ENCODE peak calls at places on chromosomes 2 and 18, in ten cellular contexts. V is GM23338, T is SJSA1, D is A549, E is uterus, S is neuronal stem cell, P is sigmoid colon, N is tibial artery, F is body of pancreas, B is suprapubic skin. R is an unnamed sample.

GRCh38 chr18:12397793-12398192 is 9.9 kb upstream of the PRELID3A start:
- DNase-seq in V (no peak), T (no peak), D (no peak), E (no peak), S (no peak), P (peak; percentile 38), N (no peak), F (no peak), B (no peak), R (no peak)

GRCh38 chr2:155994315-155994714 is 338.2 kb downstream of the NR4A2 start:
- DNase-seq in V (no peak), T (no peak), D (no peak), E (no peak), S (no peak), P (no peak), N (no peak), F (no peak), B (no peak), R (no peak)

GRCh38 chr2:25250331-25251031 is 82.1 kb upstream of the POMC start:
- DNase-seq in V (peak; percentile 62), T (no peak), D (no peak), E (no peak), S (no peak), P (no peak), N (no peak), F (no peak), B (no peak), R (no peak)

GRCh38 chr2:239378021-239378917 is 22.6 kb downstream of the HDAC4 start:
- DNase-seq in V (no peak), T (no peak), D (no peak), E (no peak), S (no peak), P (peak; percentile 64), N (peak; percentile 62), F (no peak), B (peak; percentile 79), R (no peak)

GRCh38 chr2:8465560-8465959 is 216.3 kb upstream of the ID2 start:
- DNase-seq in V (no peak), T (no peak), D (no peak), E (no peak), S (no peak), P (peak; percentile 18), N (no peak), F (no peak), B (peak; percentile 7), R (peak; percentile 21)

GRCh38 chr2:218428846-218429558 is 10.1 kb downstream of the VIL1 start:
- DNase-seq in V (no peak), T (no peak), D (no peak), E (no peak), S (no peak), P (no peak), N (peak; percentile 58), F (no peak), B (no peak), R (no peak)

GRCh38 chr2:202109737-202110184 is 36.7 kb downstream of the KIAA2012 start:
- DNase-seq in V (peak; percentile 63), T (no peak), D (no peak), E (peak; percentile 64), S (no peak), P (peak; percentile 74), N (peak; percentile 77), F (peak; percentile 12), B (no peak), R (no peak)

GRCh38 chr2:177264209-177264538 is 353 bp downstream of the NFE2L2 start:
- DNase-seq in V (no peak), T (no peak), D (no peak), E (peak; percentile 53), S (no peak), P (peak; percentile 79), N (no peak), F (peak; percentile 49), B (no peak), R (no peak)

GRCh38 chr2:1632006-1632348 is 112.3 kb downstream of the PXDN start:
- DNase-seq in V (no peak), T (peak; percentile 91), D (no peak), E (no peak), S (no peak), P (peak; percentile 35), N (no peak), F (no peak), B (peak; percentile 47), R (no peak)

GRCh38 chr2:154707994-154708393 is 9.5 kb downstream of the KCNJ3 start:
- DNase-seq in V (no peak), T (no peak), D (no peak), E (no peak), S (no peak), P (no peak), N (no peak), F (no peak), B (no peak), R (no peak)

GRCh38 chr2:103402944-103403343 is 641.1 kb downstream of the TMEM182 start:
- DNase-seq in V (no peak), T (no peak), D (no peak), E (no peak), S (no peak), P (no peak), N (no peak), F (no peak), B (no peak), R (no peak)

GRCh38 chr2:134845719-134846118 is 7.3 kb downstream of the ACMSD start:
- DNase-seq in V (no peak), T (no peak), D (no peak), E (no peak), S (no peak), P (no peak), N (no peak), F (no peak), B (no peak), R (no peak)

DNA sequence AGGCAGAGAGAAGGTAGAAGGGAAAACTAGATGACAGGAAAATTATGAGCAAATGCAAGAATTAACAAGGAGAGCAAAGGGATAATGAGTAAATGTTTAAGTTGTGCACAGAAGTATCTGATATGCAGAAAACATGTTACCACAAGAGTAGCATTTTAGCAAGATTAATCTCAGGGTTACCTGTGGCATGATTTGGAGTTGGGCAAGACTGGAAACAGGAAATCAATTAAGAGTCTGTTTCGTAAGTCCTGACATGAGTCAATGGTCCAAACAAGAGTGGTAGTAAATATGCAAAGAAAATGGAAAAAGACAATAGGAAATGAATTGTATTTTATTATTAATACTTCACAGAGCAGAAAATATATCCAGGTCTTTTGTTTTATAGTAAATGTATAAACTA is 17.3 kb upstream of the MTX2 start:
- DNase-seq in V (no peak), T (no peak), D (no peak), E (no peak), S (no peak), P (no peak), N (no peak), F (no peak), B (no peak), R (no peak)
- H3K4me3 ChIP-seq in V (no peak overlapping the region), T (no peak overlapping the region), D (no peak overlapping the region), E (no peak overlapping the region), S (no peak overlapping the region), P (no peak overlapping the region), N (no peak overlapping the region), F (no peak overlapping the region), B (no peak overlapping the region), R (no peak overlapping the region)

GRCh38 chr2:149420053-149420963 is 89.9 kb downstream of the LYPD6 start:
- DNase-seq in V (no peak), T (no peak), D (no peak), E (no peak), S (no peak), P (no peak), N (no peak), F (no peak), B (no peak), R (no peak)

GRCh38 chr2:149422337-149422990 is 92.1 kb downstream of the LYPD6 start:
- DNase-seq in V (no peak), T (peak; percentile 67), D (no peak), E (no peak), S (no peak), P (no peak), N (no peak), F (no peak), B (no peak), R (no peak)

GRCh38 chr2:149421791-149422190 is 91.4 kb downstream of the LYPD6 start:
- DNase-seq in V (no peak), T (no peak), D (no peak), E (no peak), S (no peak), P (no peak), N (no peak), F (no peak), B (no peak), R (no peak)

GRCh38 chr2:149423633-149424032 is 93.2 kb downstream of the LYPD6 start:
- DNase-seq in V (no peak), T (no peak), D (no peak), E (no peak), S (no peak), P (no peak), N (no peak), F (no peak), B (no peak), R (no peak)

GRCh38 chr2:149422991-149423338 is 92.6 kb downstream of the LYPD6 start:
- DNase-seq in V (no peak), T (no peak), D (no peak), E (no peak), S (no peak), P (no peak), N (no peak), F (no peak), B (no peak), R (no peak)
- H3K27ac ChIP-seq in V (no peak overlapping the region), T (peak overlapping the region; percentile 81), D (no peak overlapping the region), E (no peak overlapping the region), S (no peak overlapping the region), P (no peak overlapping the region), N (no peak overlapping the region), F (peak overlapping the region; percentile 17), B (no peak overlapping the region), R (no peak overlapping the region)

GRCh38 chr2:174662459-174662858 is 64.9 kb upstream of the WIPF1 start:
- DNase-seq in V (no peak), T (peak; percentile 75), D (peak; percentile 8), E (no peak), S (no peak), P (no peak), N (peak; percentile 84), F (no peak), B (no peak), R (no peak)
- H3K4me3 ChIP-seq in V (no peak overlapping the region), T (no peak overlapping the region), D (no peak overlapping the region), E (no peak overlapping the region), S (no peak overlapping the region), P (no peak overlapping the region), N (no peak overlapping the region), F (no peak overlapping the region), B (no peak overlapping the region), R (peak overlapping the region; percentile 9)

DNA sequence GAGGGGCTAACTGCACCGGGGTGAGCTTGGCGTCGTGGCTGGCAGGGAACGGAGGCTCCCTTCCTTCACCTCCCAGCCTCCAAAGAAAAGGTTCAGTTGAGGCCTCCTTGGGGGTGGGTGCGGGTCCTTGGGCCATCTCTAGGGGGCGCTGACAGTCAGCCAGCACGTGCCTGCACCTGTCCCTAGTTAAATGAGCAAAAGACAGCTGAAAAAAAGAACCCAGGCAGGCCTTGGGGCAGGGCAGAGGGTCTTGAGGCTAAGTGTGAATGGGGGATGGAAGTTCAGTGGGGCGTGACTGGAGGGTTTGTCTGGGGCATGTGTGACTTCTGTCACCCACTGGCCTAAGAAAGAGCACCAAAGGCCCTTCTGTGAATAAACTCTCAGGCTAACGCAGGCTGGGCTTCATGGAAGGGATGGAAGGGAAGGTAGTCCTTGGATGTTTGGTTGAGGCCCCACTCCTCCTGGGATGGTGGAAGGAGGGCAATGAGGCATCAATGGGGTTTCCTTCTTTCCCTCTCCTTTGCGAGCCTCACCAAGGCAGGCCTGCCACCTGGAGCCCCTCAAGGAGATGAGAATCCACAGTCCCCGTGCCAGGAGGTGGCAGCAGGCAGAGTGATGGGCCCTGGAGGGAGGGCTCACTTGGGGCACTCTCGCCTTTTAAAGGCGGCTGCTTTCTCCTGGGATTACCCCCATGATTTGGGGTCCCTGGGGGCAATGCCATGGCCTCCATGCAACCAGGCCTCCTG is 56.2 kb downstream of the ZFP36L2 start:
- DNase-seq in V (peak; percentile 64), T (no peak), D (no peak), E (no peak), S (no peak), P (no peak), N (no peak), F (peak; percentile 68), B (no peak), R (no peak)
- H3K27ac ChIP-seq in V (no peak overlapping the region), T (no peak overlapping the region), D (peak overlapping the region; percentile 82), E (no peak overlapping the region), S (no peak overlapping the region), P (no peak overlapping the region), N (no peak overlapping the region), F (peak overlapping the region; percentile 82), B (peak overlapping the region; percentile 38), R (no peak overlapping the region)